ENCODE peak calls at places on chromosomes 12 and 14, in five cellular contexts. One of them, this sample, is unnamed.

GRCh38 chr12:104736307-104736706 is 221.8 kb downstream of the SLC41A2 start:
- DNase-seq in fibroblast of mammary gland: peak
- DNase-seq in heart right ventricle: no peak
- DNase-seq in astrocyte of the spinal cord: peak
- DNase-seq in activated CD4-positive, alpha-beta T cell treated with anti-CD3 and anti-CD28 coated beads for 48 hours: no peak
- DNase-seq in this sample: no peak

GRCh38 chr12:13339091-13339490 is 142.6 kb downstream of the EMP1 start:
- DNase-seq in astrocyte of the spinal cord: no peak
- DNase-seq in fibroblast of mammary gland: no peak
- DNase-seq in activated CD4-positive, alpha-beta T cell treated with anti-CD3 and anti-CD28 coated beads for 48 hours: no peak
- DNase-seq in heart right ventricle: no peak
- DNase-seq in this sample: no peak

GRCh38 chr12:112270673-112271072 is 111.6 kb downstream of the HECTD4 start:
- DNase-seq in activated CD4-positive, alpha-beta T cell treated with anti-CD3 and anti-CD28 coated beads for 48 hours: no peak
- DNase-seq in heart right ventricle: no peak
- DNase-seq in fibroblast of mammary gland: no peak
- DNase-seq in astrocyte of the spinal cord: no peak
- DNase-seq in this sample: no peak

GRCh38 chr12:57898308-57898970 is 42.9 kb upstream of the ATP23 start:
- DNase-seq in fibroblast of mammary gland: no peak
- DNase-seq in activated CD4-positive, alpha-beta T cell treated with anti-CD3 and anti-CD28 coated beads for 48 hours: no peak
- DNase-seq in heart right ventricle: no peak
- DNase-seq in astrocyte of the spinal cord: peak
- DNase-seq in this sample: peak

GRCh38 chr14:81353691-81354323 is 46.3 kb downstream of the STON2 start:
- DNase-seq in fibroblast of mammary gland: no peak
- DNase-seq in astrocyte of the spinal cord: no peak
- DNase-seq in heart right ventricle: no peak
- DNase-seq in activated CD4-positive, alpha-beta T cell treated with anti-CD3 and anti-CD28 coated beads for 48 hours: no peak
- DNase-seq in this sample: no peak

GRCh38 chr14:61876362-61877049 is 114.3 kb downstream of the SNAPC1 start:
- DNase-seq in heart right ventricle: no peak
- DNase-seq in activated CD4-positive, alpha-beta T cell treated with anti-CD3 and anti-CD28 coated beads for 48 hours: no peak
- DNase-seq in astrocyte of the spinal cord: no peak
- DNase-seq in fibroblast of mammary gland: no peak
- DNase-seq in this sample: no peak

GRCh38 chr12:108696111-108696995 is 35.0 kb downstream of the CORO1C start:
- DNase-seq in heart right ventricle: no peak
- DNase-seq in activated CD4-positive, alpha-beta T cell treated with anti-CD3 and anti-CD28 coated beads for 48 hours: peak
- DNase-seq in astrocyte of the spinal cord: peak
- DNase-seq in fibroblast of mammary gland: peak
- DNase-seq in this sample: no peak

GRCh38 chr14:106107703-106108102 is 581.3 kb downstream of the TMEM121 start:
- DNase-seq in activated CD4-positive, alpha-beta T cell treated with anti-CD3 and anti-CD28 coated beads for 48 hours: no peak
- DNase-seq in astrocyte of the spinal cord: no peak
- DNase-seq in heart right ventricle: no peak
- DNase-seq in fibroblast of mammary gland: no peak
- DNase-seq in this sample: no peak

GRCh38 chr14:101564819-101565698 is 3.8 kb downstream of the DIO3 start:
- DNase-seq in fibroblast of mammary gland: no peak
- DNase-seq in activated CD4-positive, alpha-beta T cell treated with anti-CD3 and anti-CD28 coated beads for 48 hours: no peak
- DNase-seq in astrocyte of the spinal cord: no peak
- DNase-seq in heart right ventricle: no peak
- DNase-seq in this sample: no peak

GRCh38 chr12:13171921-13172859 is 24.3 kb upstream of the EMP1 start:
- DNase-seq in activated CD4-positive, alpha-beta T cell treated with anti-CD3 and anti-CD28 coated beads for 48 hours: no peak
- DNase-seq in astrocyte of the spinal cord: no peak
- DNase-seq in fibroblast of mammary gland: peak
- DNase-seq in heart right ventricle: no peak
- DNase-seq in this sample: no peak

GRCh38 chr12:57836442-57837375 is 9.8 kb downstream of the CTDSP2 start:
- DNase-seq in fibroblast of mammary gland: peak
- DNase-seq in astrocyte of the spinal cord: peak
- DNase-seq in activated CD4-positive, alpha-beta T cell treated with anti-CD3 and anti-CD28 coated beads for 48 hours: peak
- DNase-seq in heart right ventricle: peak
- DNase-seq in this sample: no peak

GRCh38 chr14:102164241-102164641 is 24.5 kb downstream of the WDR20 start:
- DNase-seq in fibroblast of mammary gland: peak
- DNase-seq in heart right ventricle: no peak
- DNase-seq in astrocyte of the spinal cord: peak
- DNase-seq in activated CD4-positive, alpha-beta T cell treated with anti-CD3 and anti-CD28 coated beads for 48 hours: no peak
- DNase-seq in this sample: no peak

GRCh38 chr12:121668750-121669524 is 517 bp downstream of the MORN3 start:
- DNase-seq in activated CD4-positive, alpha-beta T cell treated with anti-CD3 and anti-CD28 coated beads for 48 hours: peak
- DNase-seq in heart right ventricle: no peak
- DNase-seq in fibroblast of mammary gland: peak
- DNase-seq in astrocyte of the spinal cord: no peak
- DNase-seq in this sample: no peak

GRCh38 chr12:66776974-66777373 is 98.1 kb upstream of the GRIP1 start:
- DNase-seq in astrocyte of the spinal cord: no peak
- DNase-seq in fibroblast of mammary gland: no peak
- DNase-seq in heart right ventricle: no peak
- DNase-seq in activated CD4-positive, alpha-beta T cell treated with anti-CD3 and anti-CD28 coated beads for 48 hours: peak
- DNase-seq in this sample: peak

GRCh38 chr14:98899441-98899840 is 372.6 kb downstream of the BCL11B start:
- DNase-seq in heart right ventricle: no peak
- DNase-seq in fibroblast of mammary gland: no peak
- DNase-seq in astrocyte of the spinal cord: no peak
- DNase-seq in activated CD4-positive, alpha-beta T cell treated with anti-CD3 and anti-CD28 coated beads for 48 hours: no peak
- DNase-seq in this sample: no peak

GRCh38 chr14:86639146-86639545 is 1109.2 kb downstream of the FLRT2 start:
- DNase-seq in heart right ventricle: no peak
- DNase-seq in astrocyte of the spinal cord: no peak
- DNase-seq in activated CD4-positive, alpha-beta T cell treated with anti-CD3 and anti-CD28 coated beads for 48 hours: no peak
- DNase-seq in fibroblast of mammary gland: no peak
- DNase-seq in this sample: no peak

GRCh38 chr12:51323966-51324895 is at the start of gene BIN2:
- DNase-seq in heart right ventricle: peak
- DNase-seq in activated CD4-positive, alpha-beta T cell treated with anti-CD3 and anti-CD28 coated beads for 48 hours: peak
- DNase-seq in fibroblast of mammary gland: no peak
- DNase-seq in astrocyte of the spinal cord: no peak
- DNase-seq in this sample: no peak

GRCh38 chr14:35374273-35374681 is 30.3 kb downstream of the NFKBIA start:
- DNase-seq in astrocyte of the spinal cord: peak
- DNase-seq in heart right ventricle: no peak
- DNase-seq in activated CD4-positive, alpha-beta T cell treated with anti-CD3 and anti-CD28 coated beads for 48 hours: no peak
- DNase-seq in fibroblast of mammary gland: peak
- DNase-seq in this sample: no peak

GRCh38 chr14:75941030-75941429 is 40.8 kb downstream of the TGFB3 start:
- DNase-seq in heart right ventricle: no peak
- DNase-seq in activated CD4-positive, alpha-beta T cell treated with anti-CD3 and anti-CD28 coated beads for 48 hours: no peak
- DNase-seq in fibroblast of mammary gland: peak
- DNase-seq in astrocyte of the spinal cord: peak
- DNase-seq in this sample: no peak

GRCh38 chr12:65123435-65124063 is 2.4 kb upstream of the WIF1 start:
- DNase-seq in heart right ventricle: no peak
- DNase-seq in activated CD4-positive, alpha-beta T cell treated with anti-CD3 and anti-CD28 coated beads for 48 hours: peak
- DNase-seq in astrocyte of the spinal cord: peak
- DNase-seq in fibroblast of mammary gland: peak
- DNase-seq in this sample: peak

GRCh38 chr12:124709722-124710656 is 142.6 kb upstream of the NCOR2 start:
- DNase-seq in heart right ventricle: no peak
- DNase-seq in activated CD4-positive, alpha-beta T cell treated with anti-CD3 and anti-CD28 coated beads for 48 hours: no peak
- DNase-seq in astrocyte of the spinal cord: peak
- DNase-seq in fibroblast of mammary gland: peak
- DNase-seq in this sample: no peak

GRCh38 chr12:41250748-41251147 is 62.6 kb downstream of the PDZRN4 start:
- DNase-seq in fibroblast of mammary gland: peak
- DNase-seq in heart right ventricle: no peak
- DNase-seq in astrocyte of the spinal cord: peak
- DNase-seq in activated CD4-positive, alpha-beta T cell treated with anti-CD3 and anti-CD28 coated beads for 48 hours: no peak
- DNase-seq in this sample: no peak

GRCh38 chr12:59699408-59700144 is 103.7 kb downstream of the SLC16A7 start:
- DNase-seq in astrocyte of the spinal cord: peak
- DNase-seq in heart right ventricle: no peak
- DNase-seq in fibroblast of mammary gland: peak
- DNase-seq in activated CD4-positive, alpha-beta T cell treated with anti-CD3 and anti-CD28 coated beads for 48 hours: no peak
- DNase-seq in this sample: no peak

GRCh38 chr14:53751650-53752049 is 205.0 kb downstream of the BMP4 start:
- DNase-seq in activated CD4-positive, alpha-beta T cell treated with anti-CD3 and anti-CD28 coated beads for 48 hours: no peak
- DNase-seq in heart right ventricle: peak
- DNase-seq in fibroblast of mammary gland: no peak
- DNase-seq in astrocyte of the spinal cord: no peak
- DNase-seq in this sample: no peak

GRCh38 chr12:63150255-63151060 is 543 bp downstream of the AVPR1A start:
- DNase-seq in astrocyte of the spinal cord: peak
- DNase-seq in heart right ventricle: peak
- DNase-seq in fibroblast of mammary gland: no peak
- DNase-seq in activated CD4-positive, alpha-beta T cell treated with anti-CD3 and anti-CD28 coated beads for 48 hours: peak
- DNase-seq in this sample: no peak

GRCh38 chr14:105475916-105476845 is 1.6 kb downstream of the CRIP2 start:
- DNase-seq in astrocyte of the spinal cord: peak
- DNase-seq in heart right ventricle: peak
- DNase-seq in fibroblast of mammary gland: peak
- DNase-seq in activated CD4-positive, alpha-beta T cell treated with anti-CD3 and anti-CD28 coated beads for 48 hours: no peak
- DNase-seq in this sample: no peak

GRCh38 chr14:32542507-32542906 is 213.4 kb downstream of the AKAP6 start:
- DNase-seq in activated CD4-positive, alpha-beta T cell treated with anti-CD3 and anti-CD28 coated beads for 48 hours: no peak
- DNase-seq in fibroblast of mammary gland: no peak
- DNase-seq in heart right ventricle: peak
- DNase-seq in astrocyte of the spinal cord: no peak
- DNase-seq in this sample: no peak

GRCh38 chr14:75443203-75443969 is 15.6 kb downstream of the JDP2 start:
- DNase-seq in astrocyte of the spinal cord: no peak
- DNase-seq in heart right ventricle: no peak
- DNase-seq in activated CD4-positive, alpha-beta T cell treated with anti-CD3 and anti-CD28 coated beads for 48 hours: no peak
- DNase-seq in fibroblast of mammary gland: peak
- DNase-seq in this sample: no peak

GRCh38 chr12:59937148-59937547 is 341.3 kb downstream of the SLC16A7 start:
- DNase-seq in fibroblast of mammary gland: no peak
- DNase-seq in astrocyte of the spinal cord: no peak
- DNase-seq in heart right ventricle: no peak
- DNase-seq in activated CD4-positive, alpha-beta T cell treated with anti-CD3 and anti-CD28 coated beads for 48 hours: no peak
- DNase-seq in this sample: no peak

GRCh38 chr14:71365305-71365865 is 458.1 kb downstream of the PCNX1 start:
- DNase-seq in heart right ventricle: no peak
- DNase-seq in fibroblast of mammary gland: no peak
- DNase-seq in astrocyte of the spinal cord: peak
- DNase-seq in activated CD4-positive, alpha-beta T cell treated with anti-CD3 and anti-CD28 coated beads for 48 hours: no peak
- DNase-seq in this sample: no peak

This sample was measured in GM12878.